ENCODE peak calls at places on chromosome 7, in six cellular contexts. D is HFF-Myc, Q is GM13976, G is astrocyte of the cerebellum, P is natural killer cell, O is H1. H is an unnamed sample.

GRCh38 chr7:78677391-78677790 is 776.1 kb downstream of the MAGI2 start:
- DNase-seq in D (no peak), Q (no peak), G (no peak), P (no peak), O (no peak), H (no peak)

GRCh38 chr7:101733713-101734475 is 83.5 kb upstream of the CUX1 start:
- DNase-seq in D (no peak), Q (peak), G (no peak), P (no peak), O (peak), H (no peak)

GRCh38 chr7:96034940-96035727 is 262.8 kb downstream of the DYNC1I1 start:
- DNase-seq in D (no peak), Q (no peak), G (peak), P (no peak), O (no peak), H (no peak)

GRCh38 chr7:151013728-151014497 is 10.4 kb downstream of the ATG9B start:
- DNase-seq in D (peak), Q (peak), G (no peak), P (peak), O (peak), H (peak)

GRCh38 chr7:48454750-48455192 is 283.5 kb downstream of the ABCA13 start:
- DNase-seq in D (no peak), Q (no peak), G (no peak), P (no peak), O (peak), H (no peak)

GRCh38 chr7:44561962-44562621 is 11.6 kb downstream of the DDX56 start:
- DNase-seq in D (peak), Q (no peak), G (no peak), P (no peak), O (no peak), H (no peak)

GRCh38 chr7:153405704-153406485 is 646.3 kb upstream of the DPP6 start:
- DNase-seq in D (no peak), Q (no peak), G (no peak), P (no peak), O (no peak), H (no peak)

GRCh38 chr7:5077740-5078139 is 32.1 kb downstream of the RBAK start:
- DNase-seq in D (no peak), Q (no peak), G (no peak), P (no peak), O (no peak), H (no peak)

GRCh38 chr7:78529392-78529791 is 730.8 kb downstream of the PHTF2 start:
- DNase-seq in D (no peak), Q (no peak), G (no peak), P (no peak), O (no peak), H (no peak)

GRCh38 chr7:102985176-102985783 is 72.5 kb downstream of the LRRC17 start:
- DNase-seq in D (no peak), Q (no peak), G (no peak), P (no peak), O (no peak), H (no peak)

GRCh38 chr7:155861480-155861868 is 49.2 kb upstream of the SHH start:
- DNase-seq in D (no peak), Q (no peak), G (no peak), P (no peak), O (peak), H (no peak)

DNA sequence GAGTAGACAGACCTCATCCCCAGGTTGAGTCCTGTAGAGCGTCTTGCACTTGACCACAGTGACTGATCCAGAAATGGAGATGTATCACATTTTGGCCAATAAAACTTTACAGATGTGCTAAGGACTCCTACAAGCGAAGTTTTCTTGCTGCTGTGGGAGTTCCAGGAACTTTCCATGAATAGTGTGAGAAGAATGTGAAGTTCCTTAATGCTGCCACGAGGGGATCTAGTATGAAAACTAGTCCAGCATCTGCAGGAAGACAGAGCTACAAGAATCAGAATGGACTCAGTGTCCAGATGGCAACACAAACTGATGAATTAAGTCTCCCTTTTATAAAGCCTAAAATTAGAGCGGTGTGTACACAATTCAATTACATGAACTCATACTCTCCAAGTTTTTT is 14.8 kb upstream of the LSM8 start:
- DNase-seq in D (no peak), Q (no peak), G (no peak), P (no peak), O (no peak), H (no peak)
- TF ChIP-seq CTCF in D (peak), Q (no peak), G (peak), P (no peak), O (no peak), H (no peak)

GRCh38 chr7:73829921-73830617 is 727 bp upstream of the CLDN4 start:
- DNase-seq in D (no peak), Q (peak), G (no peak), P (no peak), O (no peak), H (no peak)
- TF ChIP-seq CTCF in D (no peak), Q (no peak), G (no peak), P (no peak), O (no peak), H (no peak)

GRCh38 chr7:29878081-29878688 is 71.9 kb downstream of the WIPF3 start:
- DNase-seq in D (peak), Q (no peak), G (peak), P (no peak), O (no peak), H (no peak)
- TF ChIP-seq CTCF in D (peak), Q (peak), G (peak), P (peak), O (no peak), H (peak)

GRCh38 chr7:27640914-27641570 is 21.6 kb downstream of the HIBADH start:
- DNase-seq in D (no peak), Q (no peak), G (no peak), P (no peak), O (no peak), H (no peak)
- TF ChIP-seq CTCF in D (no peak), Q (no peak), G (no peak), P (no peak), O (no peak), H (no peak)

DNA sequence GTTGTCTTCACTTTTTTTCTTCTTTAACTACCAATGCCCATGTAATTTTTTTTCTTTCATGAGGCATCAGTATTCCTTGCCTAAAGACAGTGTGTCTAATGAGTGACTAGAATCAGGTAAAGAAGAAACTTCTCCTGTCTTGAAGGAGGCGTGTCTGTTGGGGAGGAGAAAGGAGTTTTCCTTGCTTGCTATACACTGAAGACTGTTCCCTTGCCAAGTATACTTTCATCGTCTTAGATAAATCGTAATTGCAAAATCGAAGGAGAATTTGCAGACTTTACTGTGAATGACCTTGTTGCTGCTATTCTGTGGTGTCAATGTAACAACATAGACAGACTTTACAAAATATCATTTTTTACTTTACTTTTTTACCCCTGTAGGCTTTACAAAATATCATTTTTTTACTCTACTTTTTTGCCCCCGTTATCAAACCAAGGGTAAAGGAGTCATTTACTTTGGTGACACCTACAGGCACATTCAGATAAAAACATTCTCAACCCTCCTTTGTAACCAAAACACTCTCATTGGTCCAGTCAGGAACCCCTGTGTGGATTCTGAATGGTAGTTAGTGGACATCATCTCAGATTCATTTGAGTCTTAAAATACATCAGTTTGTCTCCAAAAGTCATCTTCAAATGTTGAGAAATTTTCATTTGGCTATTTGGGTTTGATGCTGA is 232.4 kb downstream of the AHR start:
- DNase-seq in D (no peak), Q (peak), G (no peak), P (no peak), O (no peak), H (no peak)
- TF ChIP-seq CTCF in D (no peak), Q (no peak), G (peak), P (no peak), O (no peak), H (no peak)

GRCh38 chr7:77416621-77417371 is 647 bp upstream of the GSAP start:
- DNase-seq in D (no peak), Q (no peak), G (no peak), P (no peak), O (no peak), H (no peak)
- TF ChIP-seq CTCF in D (no peak), Q (no peak), G (no peak), P (no peak), O (peak), H (no peak)

GRCh38 chr7:128019330-128019729 is 11.9 kb downstream of the LRRC4 start:
- DNase-seq in D (no peak), Q (no peak), G (no peak), P (no peak), O (no peak), H (no peak)

GRCh38 chr7:128017460-128017859 is 13.8 kb downstream of the LRRC4 start:
- DNase-seq in D (no peak), Q (no peak), G (no peak), P (no peak), O (no peak), H (no peak)

GRCh38 chr7:128021361-128021760 is 9.9 kb downstream of the LRRC4 start:
- DNase-seq in D (no peak), Q (no peak), G (no peak), P (no peak), O (no peak), H (no peak)

GRCh38 chr7:128017880-128018845 is 13.1 kb downstream of the LRRC4 start:
- DNase-seq in D (no peak), Q (no peak), G (peak), P (no peak), O (no peak), H (no peak)

GRCh38 chr7:128020161-128020560 is 11.1 kb downstream of the LRRC4 start:
- DNase-seq in D (no peak), Q (no peak), G (no peak), P (no peak), O (peak), H (no peak)
- TF ChIP-seq CTCF in D (peak), Q (no peak), G (peak), P (no peak), O (peak), H (no peak)

GRCh38 chr7:135236727-135237126 is 3.1 kb downstream of the STRA8 start:
- DNase-seq in D (no peak), Q (peak), G (no peak), P (no peak), O (no peak), H (no peak)
- TF ChIP-seq CTCF in D (no peak), Q (no peak), G (no peak), P (no peak), O (no peak), H (no peak)

H was measured in activated B cell treated with CpG ODN at 0.5 μM for 24 hours.